ENCODE peak calls at places on chromosomes 12 and 14, in five cellular contexts. Y, I, R, T and K are unnamed samples.

GRCh38 chr12:118964988-118965387 is 16.4 kb upstream of the SRRM4 start:
- DNase-seq in R (no peak), I (no peak), Y (no peak), T (no peak), K (no peak)

GRCh38 chr14:68676511-68676943 is 116.3 kb downstream of the ZFP36L1 start:
- DNase-seq in T (no peak), I (no peak), R (no peak), Y (no peak), K (no peak)

GRCh38 chr14:35337557-35338255 is 45.5 kb downstream of the PSMA6 start:
- DNase-seq in R (no peak), I (peak), T (no peak), Y (no peak), K (peak)

GRCh38 chr12:27094726-27095125 is 12.3 kb upstream of the C12orf71 start:
- DNase-seq in I (no peak), Y (no peak), R (no peak), T (no peak), K (no peak)

GRCh38 chr12:27841392-27841882 is 61.4 kb upstream of the MANSC4 start:
- DNase-seq in Y (no peak), T (peak), I (peak), R (no peak), K (no peak)

GRCh38 chr14:68449565-68450295 is 343.1 kb downstream of the ZFP36L1 start:
- DNase-seq in I (no peak), T (peak), Y (no peak), R (no peak), K (no peak)

GRCh38 chr12:52441320-52441911 is 7.2 kb upstream of the KRT75 start:
- DNase-seq in I (peak), Y (no peak), R (no peak), T (peak), K (no peak)

GRCh38 chr12:57808351-57808750 is 10.2 kb downstream of the AVIL start:
- DNase-seq in Y (no peak), R (no peak), I (no peak), T (no peak), K (no peak)

GRCh38 chr12:78888583-78888982 is 24.0 kb downstream of the SYT1 start:
- DNase-seq in R (no peak), Y (no peak), I (peak), T (peak), K (no peak)

GRCh38 chr12:75862692-75863471 is 168.7 kb downstream of the PHLDA1 start:
- DNase-seq in Y (no peak), R (no peak), I (peak), T (no peak), K (no peak)

GRCh38 chr12:52355181-52355580 is 12.1 kb downstream of the KRT85 start:
- DNase-seq in T (no peak), Y (no peak), R (no peak), I (no peak), K (no peak)

GRCh38 chr14:49966304-49966809 is 73.5 kb downstream of the ARF6 start:
- DNase-seq in I (peak), Y (peak), T (no peak), R (no peak), K (peak)

GRCh38 chr14:75310295-75311059 is 31.8 kb downstream of the FOS start:
- DNase-seq in T (peak), I (peak), Y (peak), R (peak), K (peak)

GRCh38 chr14:100533647-100534485 is 53.4 kb downstream of the BEGAIN start:
- DNase-seq in I (no peak), Y (peak), T (no peak), R (peak), K (no peak)

GRCh38 chr12:91817512-91817911 is 328.1 kb downstream of the BTG1 start:
- DNase-seq in T (no peak), Y (peak), R (no peak), I (no peak), K (no peak)

GRCh38 chr12:114698566-114699163 is 14.7 kb upstream of the TBX3 start:
- DNase-seq in R (no peak), I (no peak), T (no peak), Y (no peak), K (no peak)

GRCh38 chr12:91913651-91914050 is 232.0 kb downstream of the BTG1 start:
- DNase-seq in I (no peak), Y (no peak), T (no peak), R (no peak), K (no peak)

GRCh38 chr14:91496790-91497189 is 13.3 kb downstream of the PPP4R3A start:
- DNase-seq in T (no peak), I (no peak), Y (no peak), R (no peak), K (no peak)

GRCh38 chr12:129911437-129912049 is 7.7 kb upstream of the TMEM132D start:
- DNase-seq in I (peak), Y (peak), R (no peak), T (peak), K (peak)

GRCh38 chr12:12263909-12264308 is 2.9 kb downstream of the LRP6 start:
- DNase-seq in R (no peak), Y (no peak), T (no peak), I (no peak), K (no peak)

GRCh38 chr14:104429291-104429861 is 150.2 kb upstream of the C14orf180 start:
- DNase-seq in Y (no peak), T (no peak), R (no peak), I (no peak), K (no peak)

GRCh38 chr14:100035700-100036099 is 29.5 kb upstream of the EVL start:
- DNase-seq in R (no peak), Y (no peak), I (no peak), T (no peak), K (no peak)

GRCh38 chr12:45914090-45914489 is 76.3 kb downstream of the SCAF11 start:
- DNase-seq in Y (no peak), R (no peak), I (peak), T (peak), K (no peak)

GRCh38 chr14:69034612-69035262 is 55.6 kb upstream of the ACTN1 start:
- DNase-seq in Y (no peak), I (no peak), T (no peak), R (no peak), K (no peak)

GRCh38 chr12:3684449-3685051 is 68.4 kb downstream of the CRACR2A start:
- DNase-seq in I (no peak), Y (no peak), R (no peak), T (no peak), K (no peak)

GRCh38 chr12:128853321-128854197 is at the start of gene GLT1D1:
- DNase-seq in T (no peak), Y (no peak), I (no peak), R (no peak), K (no peak)

GRCh38 chr12:28868414-28868813 is 280.7 kb upstream of the FAR2 start:
- DNase-seq in I (no peak), Y (no peak), R (no peak), T (no peak), K (no peak)

GRCh38 chr12:108801736-108802665 is 55.4 kb downstream of the SSH1 start:
- DNase-seq in T (no peak), Y (no peak), R (peak), I (no peak), K (no peak)

GRCh38 chr12:3815096-3815766 is 58.0 kb downstream of the PARP11 start:
- DNase-seq in T (no peak), I (no peak), Y (no peak), R (no peak), K (no peak)

GRCh38 chr12:53380797-53381738 is 1.1 kb downstream of the SP1 start:
- DNase-seq in Y (no peak), R (no peak), T (no peak), I (no peak), K (peak)

GRCh38 chr12:26028953-26029740 is 70.7 kb downstream of the RASSF8 start:
- DNase-seq in R (no peak), I (peak), T (peak), Y (peak), K (no peak)

GRCh38 chr14:68728342-68729106 is 64.3 kb downstream of the ZFP36L1 start:
- DNase-seq in I (no peak), Y (no peak), T (no peak), R (no peak), K (no peak)

GRCh38 chr14:86946446-86946845 is 1046.5 kb downstream of the GALC start:
- DNase-seq in R (no peak), I (no peak), Y (no peak), T (no peak), K (no peak)

GRCh38 chr12:122094735-122095561 is 16.4 kb downstream of the MLXIP start:
- DNase-seq in T (peak), Y (no peak), R (no peak), I (peak), K (no peak)

GRCh38 chr14:61403411-61403810 is 82.0 kb downstream of the PRKCH start:
- DNase-seq in I (no peak), T (no peak), Y (no peak), R (no peak), K (no peak)

GRCh38 chr14:104157303-104157928 is 19.0 kb downstream of the KIF26A start:
- DNase-seq in Y (no peak), T (no peak), I (no peak), R (no peak), K (no peak)

GRCh38 chr14:93115920-93116675 is at the start of gene ITPK1:
- DNase-seq in Y (peak), T (peak), I (peak), R (no peak), K (peak)

GRCh38 chr14:82855912-82856381 is 1322.3 kb upstream of the SEL1L start:
- DNase-seq in T (peak), Y (no peak), I (no peak), R (no peak), K (no peak)

GRCh38 chr14:100078997-100079561 is 13.9 kb downstream of the EVL start:
- DNase-seq in R (no peak), T (peak), I (no peak), Y (no peak), K (peak)

GRCh38 chr12:105331805-105332251 is 1.3 kb downstream of the C12orf75 start:
- DNase-seq in I (no peak), T (no peak), R (no peak), Y (no peak), K (no peak)
- H3K4me3 ChIP-seq in I (peak), T (peak), R (no peak), Y (no peak), K (no peak)

GRCh38 chr14:74286736-74287135 is 16.0 kb downstream of the ABCD4 start:
- DNase-seq in I (no peak), T (no peak), R (no peak), Y (no peak), K (no peak)

GRCh38 chr14:74293621-74294020 is 9.1 kb downstream of the ABCD4 start:
- DNase-seq in T (no peak), Y (no peak), R (no peak), I (no peak), K (no peak)

GRCh38 chr14:74292061-74292460 is 10.7 kb downstream of the ABCD4 start:
- DNase-seq in Y (no peak), T (no peak), I (no peak), R (no peak), K (no peak)

GRCh38 chr14:74289801-74290200 is 12.9 kb downstream of the ABCD4 start:
- DNase-seq in I (no peak), R (no peak), Y (no peak), T (no peak), K (no peak)

GRCh38 chr14:74290415-74290814 is 12.3 kb downstream of the ABCD4 start:
- DNase-seq in R (no peak), T (peak), I (peak), Y (no peak), K (no peak)
- TF ChIP-seq CTCF in R (no peak), T (peak), I (peak), Y (no peak), K (no peak)

DNA sequence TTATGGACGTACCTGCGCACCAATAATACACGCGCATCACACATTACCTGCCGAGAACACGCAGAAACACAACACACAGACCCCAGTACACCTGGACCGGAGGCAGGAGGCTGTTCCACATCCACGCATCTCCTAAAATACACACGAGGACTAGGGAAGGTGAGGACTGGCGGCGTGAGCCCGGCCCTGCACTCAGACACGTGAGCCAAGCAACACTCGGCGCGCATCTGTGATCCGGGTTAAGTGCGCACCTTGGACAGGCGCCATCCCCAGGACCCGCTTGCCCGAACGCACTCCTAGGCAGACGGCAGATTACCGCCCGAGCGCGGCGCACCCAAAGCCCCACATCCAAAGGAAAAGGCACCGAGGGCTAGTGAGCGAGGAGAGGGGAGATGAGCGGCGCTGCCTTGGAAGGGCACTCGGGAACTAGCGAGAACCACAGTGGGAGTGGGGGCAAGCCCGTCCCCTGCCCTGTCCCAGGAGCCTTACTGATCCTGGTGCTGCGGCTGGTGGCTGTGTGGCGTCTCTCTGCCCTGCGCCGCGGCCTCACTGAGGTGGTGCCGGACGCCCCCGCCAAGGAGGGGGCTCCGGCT is 417 bp downstream of the GLS2 start:
- DNase-seq in R (peak), I (no peak), T (peak), Y (peak), K (peak)
- H3K4me3 ChIP-seq in R (peak), I (peak), T (peak), Y (peak), K (no peak)

GRCh38 chr12:74539261-74539660 is 1.6 kb downstream of the ATXN7L3B start:
- DNase-seq in T (no peak), I (no peak), R (no peak), Y (no peak), K (no peak)

GRCh38 chr12:74537126-74537706 is 419 bp upstream of the ATXN7L3B start:
- DNase-seq in R (no peak), I (peak), Y (no peak), T (peak), K (no peak)

GRCh38 chr12:74539765-74540526 is 2.3 kb downstream of the ATXN7L3B start:
- DNase-seq in Y (no peak), R (no peak), I (no peak), T (peak), K (no peak)

GRCh38 chr12:74538491-74539258 is 1.0 kb downstream of the ATXN7L3B start:
- DNase-seq in R (no peak), I (peak), Y (peak), T (no peak), K (no peak)

GRCh38 chr12:74537707-74538385 is at the start of gene ATXN7L3B:
- DNase-seq in I (peak), R (peak), T (peak), Y (peak), K (peak)
- TF ChIP-seq CTCF in I (no peak), R (no peak), T (no peak), Y (no peak), K (no peak)

GRCh38 chr14:64196668-64197411 is 97.3 kb downstream of the ESR2 start:
- DNase-seq in I (no peak), T (no peak), R (no peak), Y (peak), K (peak)

GRCh38 chr14:64194404-64194803 is 99.8 kb downstream of the ESR2 start:
- DNase-seq in I (peak), T (no peak), Y (no peak), R (no peak), K (no peak)

GRCh38 chr14:64195194-64195593 is 99.0 kb downstream of the ESR2 start:
- DNase-seq in R (no peak), T (no peak), I (no peak), Y (no peak), K (no peak)

GRCh38 chr14:64198021-64198420 is 96.2 kb downstream of the ESR2 start:
- DNase-seq in T (no peak), R (no peak), I (no peak), Y (no peak), K (no peak)

DNA sequence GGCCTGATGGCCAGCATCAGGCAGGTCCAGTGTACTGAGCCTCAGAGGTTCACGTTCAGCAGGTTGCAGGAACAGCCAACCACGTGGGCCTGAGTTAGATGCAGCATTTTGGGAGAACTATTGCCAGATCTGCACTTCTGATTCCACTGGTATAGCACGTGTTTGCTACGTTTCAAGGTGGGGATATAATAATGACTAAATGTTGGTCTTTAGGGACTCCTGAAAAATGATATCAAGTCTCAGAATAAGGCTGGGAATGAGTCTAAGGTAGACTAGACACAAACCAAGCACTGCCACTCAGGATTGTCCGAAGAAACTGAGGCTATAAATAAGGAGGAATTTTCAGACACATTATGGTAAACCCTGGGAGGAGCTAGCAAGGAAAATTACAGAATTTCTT is 98.1 kb downstream of the ESR2 start:
- DNase-seq in I (no peak), R (no peak), Y (no peak), T (no peak), K (no peak)
- H3K4me3 ChIP-seq in I (no peak), R (no peak), Y (no peak), T (no peak), K (no peak)

DNA sequence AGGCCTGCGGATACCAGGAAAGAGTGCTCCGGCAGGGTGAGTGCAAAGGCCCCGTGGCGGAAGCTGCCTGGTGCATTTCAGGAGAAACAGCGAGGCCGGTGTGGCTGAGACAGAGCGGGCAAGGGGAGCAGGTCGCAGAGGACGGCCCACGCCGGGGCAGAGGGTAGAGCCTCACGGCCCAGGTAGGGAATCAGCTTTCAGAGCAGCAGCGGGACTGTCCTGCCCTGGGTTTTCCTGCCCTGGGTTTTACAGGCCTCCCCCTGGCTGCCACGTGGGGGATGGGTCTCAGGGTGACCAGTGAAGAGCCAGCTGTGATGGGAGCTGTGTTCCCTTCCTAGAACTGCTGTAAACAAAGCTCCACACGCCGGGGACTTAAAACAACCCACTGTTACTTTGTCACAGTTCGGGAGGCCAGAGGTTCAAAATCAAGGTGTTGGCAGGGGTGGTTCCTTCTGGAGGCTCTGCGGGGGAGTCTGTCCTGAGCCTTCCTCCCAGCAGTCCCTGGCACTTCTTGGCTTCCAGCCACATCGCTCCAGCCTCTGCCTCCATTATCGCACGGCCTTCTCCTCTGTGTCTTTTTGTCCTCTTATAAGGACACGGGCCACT is 10.4 kb downstream of the NCOR2 start:
- DNase-seq in R (no peak), Y (no peak), I (no peak), T (no peak), K (no peak)
- TF ChIP-seq CTCF in R (no peak), Y (no peak), I (no peak), T (no peak), K (no peak)

GRCh38 chr12:116123511-116124258 is 153.8 kb downstream of the MED13L start:
- DNase-seq in T (peak), I (peak), Y (no peak), R (peak), K (peak)
- H3K4me3 ChIP-seq in T (peak), I (no peak), Y (no peak), R (no peak), K (no peak)

GRCh38 chr12:105355752-105356151 is 25.3 kb downstream of the C12orf75 start:
- DNase-seq in R (no peak), Y (no peak), I (peak), T (no peak), K (no peak)

GRCh38 chr12:105359840-105360239 is 29.3 kb downstream of the C12orf75 start:
- DNase-seq in R (no peak), T (no peak), Y (no peak), I (no peak), K (no peak)

GRCh38 chr12:105352940-105353635 is 22.6 kb downstream of the C12orf75 start:
- DNase-seq in R (no peak), I (peak), Y (peak), T (no peak), K (no peak)

GRCh38 chr12:105358789-105359188 is 28.3 kb downstream of the C12orf75 start:
- DNase-seq in T (no peak), Y (no peak), R (no peak), I (no peak), K (peak)

DNA sequence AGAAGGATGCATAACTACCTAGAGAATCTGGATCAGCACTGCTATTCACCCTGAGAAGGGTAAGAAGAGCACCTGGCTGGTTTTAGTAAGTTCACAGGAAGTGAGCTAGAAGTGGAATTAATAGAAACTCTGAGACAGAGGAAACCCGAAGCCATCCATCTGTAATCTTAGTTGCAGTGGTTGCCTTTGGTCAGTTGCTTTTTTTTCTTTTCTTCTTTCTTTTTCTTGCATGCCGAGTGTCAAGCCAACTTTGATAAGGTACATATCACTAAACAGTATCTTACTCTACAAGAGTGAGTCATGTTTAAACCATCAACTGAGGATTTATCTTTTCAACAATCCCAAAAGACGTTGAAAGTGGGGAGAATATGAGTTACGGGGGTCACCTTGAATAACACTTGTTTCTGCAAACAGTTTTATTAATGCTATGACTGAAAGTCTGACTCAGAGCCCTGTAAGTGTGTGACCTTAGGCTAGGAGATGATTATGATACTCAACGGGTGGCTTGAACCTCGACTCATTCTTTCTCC is 26.7 kb downstream of the C12orf75 start:
- DNase-seq in R (no peak), I (peak), Y (no peak), T (no peak), K (no peak)
- TF ChIP-seq CTCF in R (no peak), I (no peak), Y (no peak), T (no peak), K (no peak)

GRCh38 chr12:6383572-6384498 is at the start of gene LTBR:
- DNase-seq in I (peak), R (peak), Y (peak), T (peak), K (peak)
- H3K4me3 ChIP-seq in I (peak), R (peak), Y (peak), T (peak), K (peak)